ENCODE peak calls at places on chromosomes 7 and 10, in seven cellular contexts. X is progenitor cell of endocrine pancreas, C is right lobe of liver, B is IMR-90, F is D721Med, M is neural progenitor cell, N is left ventricle myocardium inferior. H is an unnamed sample.

GRCh38 chr7:9939171-9939570 is 1034.5 kb upstream of the PHF14 start:
- DNase-seq in B (no peak), C (no peak), X (no peak), M (no peak), N (no peak), F (no peak), H (no peak)

GRCh38 chr10:77357611-77358010 is 280.0 kb downstream of the KCNMA1 start:
- DNase-seq in N (no peak), X (no peak), B (peak), C (no peak), F (no peak), M (no peak), H (no peak)

GRCh38 chr7:50056131-50056530 is 36.9 kb downstream of the ZPBP start:
- DNase-seq in N (no peak), C (no peak), M (no peak), F (no peak), B (no peak), X (no peak), H (no peak)

GRCh38 chr10:107665459-107665858 is 501.0 kb upstream of the SORCS1 start:
- DNase-seq in M (no peak), N (no peak), X (no peak), C (no peak), F (no peak), B (no peak), H (no peak)

GRCh38 chr7:146208484-146208883 is 91.9 kb downstream of the CNTNAP2 start:
- DNase-seq in B (no peak), X (no peak), C (no peak), F (no peak), M (no peak), N (no peak), H (no peak)

GRCh38 chr7:151432658-151433521 is 7.1 kb downstream of the CRYGN start:
- DNase-seq in N (no peak), B (no peak), X (no peak), M (no peak), F (no peak), C (no peak), H (no peak)

GRCh38 chr7:50714851-50715250 is 67.8 kb downstream of the GRB10 start:
- DNase-seq in B (no peak), X (no peak), N (no peak), C (no peak), F (no peak), M (no peak), H (no peak)

GRCh38 chr10:11302181-11302580 is 284.5 kb downstream of the CELF2 start:
- DNase-seq in C (no peak), N (no peak), X (no peak), M (no peak), B (no peak), F (no peak), H (no peak)

GRCh38 chr7:157389951-157390730 is 53.3 kb downstream of the DNAJB6 start:
- DNase-seq in N (no peak), X (no peak), M (no peak), B (no peak), F (no peak), C (peak), H (no peak)

GRCh38 chr7:44201813-44202212 is 1.0 kb downstream of the YKT6 start:
- DNase-seq in M (no peak), N (no peak), F (no peak), B (peak), X (no peak), C (no peak), H (no peak)

GRCh38 chr7:72925546-72926120 is 738 bp downstream of the POM121 start:
- DNase-seq in B (no peak), F (peak), C (no peak), X (no peak), N (no peak), M (no peak), H (no peak)

GRCh38 chr7:12110425-12110824 is 100.7 kb upstream of the TMEM106B start:
- DNase-seq in M (no peak), N (no peak), B (no peak), F (no peak), X (no peak), C (no peak), H (no peak)

GRCh38 chr7:12107841-12108249 is 103.2 kb upstream of the TMEM106B start:
- DNase-seq in M (no peak), N (no peak), X (no peak), B (no peak), C (no peak), F (no peak), H (no peak)

GRCh38 chr7:12111461-12112405 is 99.4 kb upstream of the TMEM106B start:
- DNase-seq in B (no peak), C (no peak), F (no peak), N (no peak), M (peak), X (peak), H (no peak)
- TF ChIP-seq CTCF in B (no peak), C (no peak), F (no peak), N (no peak), M (no peak), X (no peak), H (no peak)

DNA sequence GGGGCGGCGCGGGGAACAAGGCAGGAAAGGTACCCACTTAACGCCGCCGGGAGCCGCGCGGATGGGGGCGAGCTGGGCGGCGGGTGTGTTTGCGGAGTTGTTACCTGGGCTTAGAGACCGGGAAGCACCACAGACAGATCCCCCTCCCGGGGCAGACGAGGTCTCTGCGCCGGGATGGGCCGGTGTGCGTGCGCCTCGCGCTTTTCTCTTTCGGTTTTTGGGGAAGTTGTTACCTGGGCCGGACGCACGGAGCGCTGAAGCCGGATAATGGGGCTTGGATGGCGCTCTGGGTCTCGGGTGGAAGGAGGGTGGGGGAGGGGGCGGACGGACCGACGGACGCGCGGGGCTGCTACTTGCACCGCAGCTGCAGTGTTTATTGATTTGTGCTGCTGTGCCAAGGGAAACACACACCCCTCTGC is 1.2 kb downstream of the ZEB1 start:
- DNase-seq in X (peak), B (no peak), F (no peak), C (peak), N (peak), M (peak), H (peak)
- TF ChIP-seq CTCF in X (no peak), B (no peak), F (no peak), C (no peak), N (no peak), M (no peak), H (no peak)

GRCh38 chr7:104982308-104982755 is 31.7 kb upstream of the KMT2E start:
- DNase-seq in B (no peak), M (no peak), C (no peak), X (no peak), N (no peak), F (no peak), H (no peak)
- TF ChIP-seq CTCF in B (no peak), M (no peak), C (no peak), X (no peak), N (no peak), F (no peak), H (no peak)

DNA sequence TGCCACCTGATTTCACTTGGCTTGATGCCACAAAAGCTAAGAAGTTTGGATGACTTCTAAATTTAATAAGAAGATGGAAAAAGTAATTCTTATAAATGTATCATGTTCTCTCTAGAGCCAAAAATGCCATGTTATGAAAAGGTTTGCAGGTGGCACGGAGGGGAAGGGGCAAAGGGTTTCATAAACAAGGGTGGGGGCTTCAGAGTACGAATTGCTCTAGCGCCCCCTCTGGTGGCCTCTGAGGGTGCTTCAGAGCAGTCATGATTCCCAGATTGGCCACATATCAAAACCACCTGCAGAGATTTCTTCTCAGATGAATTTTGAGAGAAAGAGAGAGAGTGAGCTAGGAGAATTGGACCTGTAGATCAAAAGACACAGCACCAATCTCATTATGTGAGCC is 208.6 kb upstream of the YAE1 start:
- DNase-seq in M (peak), X (no peak), F (no peak), N (no peak), C (no peak), B (no peak), H (no peak)
- TF ChIP-seq CTCF in M (peak), X (peak), F (peak), N (no peak), C (peak), B (no peak), H (no peak)

GRCh38 chr7:154442939-154443338 is 390.7 kb downstream of the DPP6 start:
- DNase-seq in M (peak), F (no peak), N (no peak), B (no peak), C (no peak), X (no peak), H (no peak)
- TF ChIP-seq CTCF in M (no peak), F (no peak), N (no peak), B (no peak), C (no peak), X (no peak), H (no peak)

GRCh38 chr10:97612386-97612785 is 20.9 kb downstream of the MORN4 start:
- DNase-seq in F (no peak), X (no peak), C (no peak), N (no peak), M (peak), B (peak), H (no peak)
- TF ChIP-seq CTCF in F (peak), X (peak), C (peak), N (peak), M (peak), B (peak), H (no peak)

DNA sequence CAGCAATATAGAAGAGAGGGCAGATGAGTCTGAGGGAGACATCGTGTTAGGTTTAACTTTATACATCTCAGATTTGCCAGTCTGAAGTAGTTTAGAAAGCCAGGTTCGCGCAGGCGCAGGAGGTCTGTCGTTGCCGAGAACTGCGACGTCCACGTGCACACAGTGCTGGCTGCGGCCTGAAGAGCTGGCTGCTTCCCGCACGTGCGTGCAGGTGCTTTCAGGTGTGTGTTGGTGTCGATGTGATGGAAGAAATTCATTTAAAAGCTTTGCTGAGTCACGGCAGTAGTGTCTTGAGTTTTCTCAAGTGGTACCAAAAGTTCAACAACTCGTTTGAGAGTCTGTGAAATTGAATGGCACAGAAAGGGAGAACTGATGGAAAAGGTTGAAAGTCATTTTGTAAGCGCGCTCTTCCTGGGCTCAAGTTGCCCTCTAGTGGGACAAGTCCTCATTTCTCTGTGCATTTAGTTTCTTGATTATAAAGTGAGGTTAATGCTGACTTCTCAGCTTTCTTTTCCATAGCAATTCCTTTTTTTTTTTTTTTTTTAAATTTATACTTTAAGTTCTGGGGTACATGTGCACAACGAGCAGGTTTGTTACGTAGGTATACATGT is 18.7 kb downstream of the WDR37 start:
- DNase-seq in C (no peak), N (no peak), X (no peak), F (no peak), B (no peak), M (no peak), H (no peak)
- TF ChIP-seq CTCF in C (peak), N (peak), X (peak), F (peak), B (peak), M (peak), H (no peak)

GRCh38 chr10:49616421-49617230 is 2.8 kb downstream of the CHAT start:
- DNase-seq in X (no peak), F (no peak), M (no peak), B (no peak), C (no peak), N (no peak), H (peak)
- TF ChIP-seq CTCF in X (no peak), F (no peak), M (peak), B (no peak), C (no peak), N (no peak), H (no peak)

GRCh38 chr7:23938230-23938629 is 228.2 kb downstream of the STK31 start:
- DNase-seq in B (no peak), X (no peak), M (no peak), F (no peak), N (no peak), C (no peak), H (no peak)
- TF ChIP-seq CTCF in B (no peak), X (no peak), M (no peak), F (no peak), N (no peak), C (no peak), H (no peak)

GRCh38 chr10:100637785-100638184 is 102.0 kb downstream of the HIF1AN start:
- DNase-seq in C (no peak), M (peak), B (no peak), X (peak), N (no peak), F (no peak), H (no peak)
- TF ChIP-seq CTCF in C (peak), M (peak), B (peak), X (peak), N (no peak), F (no peak), H (peak)